ENCODE peak calls at places on chromosome 11, in five cellular contexts. V is AG04450; T is stimulated activated CD8-positive, alpha-beta memory T cell treated with anti-CD3 and anti-CD28 coated beads, Interleukin-15, amount 100 ng/mL, for 4 hours; L is KBM-7; C is NCI-H345. X is an unnamed sample.

GRCh38 chr11:13970986-13971385 is 8.5 kb downstream of the SPON1 start:
- DNase-seq in L (no peak), T (no peak), C (no peak), V (no peak), X (no peak)

GRCh38 chr11:124863137-124863825 is 2.0 kb upstream of the ROBO3 start:
- DNase-seq in V (no peak), T (no peak), C (no peak), L (no peak), X (peak)

GRCh38 chr11:47179655-47179991 is 2.9 kb upstream of the ARFGAP2 start:
- DNase-seq in C (peak), V (no peak), T (no peak), L (peak), X (peak)

GRCh38 chr11:113400631-113401230 is 13.2 kb downstream of the ANKK1 start:
- DNase-seq in C (no peak), L (no peak), T (no peak), V (no peak), X (no peak)

GRCh38 chr11:1548221-1549070 is 23.6 kb downstream of the DUSP8 start:
- DNase-seq in T (no peak), V (no peak), L (peak), C (peak), X (peak)

GRCh38 chr11:67732045-67732787 is 57.8 kb upstream of the ALDH3B2 start:
- DNase-seq in L (peak), T (no peak), C (peak), V (no peak), X (no peak)

GRCh38 chr11:2693851-2694261 is 5.9 kb downstream of the KCNQ1OT1 start:
- DNase-seq in C (no peak), L (no peak), T (no peak), V (no peak), X (no peak)

GRCh38 chr11:113282898-113283297 is 31.5 kb upstream of the TTC12 start:
- DNase-seq in T (no peak), L (no peak), V (no peak), C (no peak), X (no peak)

GRCh38 chr11:95641506-95641905 is 148.1 kb downstream of the FAM76B start:
- DNase-seq in C (no peak), T (no peak), V (no peak), L (no peak), X (no peak)

GRCh38 chr11:103395612-103396011 is 286.4 kb downstream of the DYNC2H1 start:
- DNase-seq in L (no peak), V (no peak), C (no peak), T (no peak), X (peak)

GRCh38 chr11:2977113-2977512 is 15.0 kb downstream of the NAP1L4 start:
- DNase-seq in T (no peak), L (no peak), V (no peak), C (no peak), X (no peak)

GRCh38 chr11:70205766-70206165 is 2.7 kb downstream of the FADD start:
- DNase-seq in C (no peak), T (no peak), L (no peak), V (no peak), X (no peak)

GRCh38 chr11:57649826-57650738 is at the start of gene YPEL4:
- DNase-seq in C (peak), L (peak), T (peak), V (peak), X (peak)

GRCh38 chr11:18061351-18061750 is 15.3 kb upstream of the TPH1 start:
- DNase-seq in T (no peak), V (no peak), L (no peak), C (no peak), X (no peak)

GRCh38 chr11:67119577-67120391 is 721 bp downstream of the KDM2A start:
- DNase-seq in C (peak), L (peak), V (no peak), T (no peak), X (no peak)

GRCh38 chr11:119055901-119056300 is 1.1 kb downstream of the HYOU1 start:
- DNase-seq in V (no peak), T (no peak), C (no peak), L (peak), X (peak)

GRCh38 chr11:65390099-65390941 is 3.9 kb downstream of the FRMD8 start:
- DNase-seq in C (no peak), V (no peak), T (no peak), L (no peak), X (peak)

GRCh38 chr11:12433571-12434061 is 56.2 kb downstream of the PARVA start:
- DNase-seq in C (no peak), T (no peak), V (peak), L (no peak), X (peak)

GRCh38 chr11:27699242-27699925 is 871 bp downstream of the BDNF start:
- DNase-seq in C (peak), T (no peak), L (no peak), V (no peak), X (no peak)